ENCODE peak calls at places on chromosome 5, in nine cellular contexts. K is nephron progenitor cell; E is RWPE1; H is cardiac muscle cell; W is astrocyte of the cerebellum; R is adrenal gland; N is fibroblast of mammary gland; S is CD4-positive, alpha-beta T cell; G is pancreas. M is an unnamed sample.

GRCh38 chr5:149445739-149446369 is 66.8 kb upstream of the IL17B start:
- DNase-seq in W (peak; percentile 97), R (no peak), H (no peak), K (no peak), G (no peak), E (no peak), S (no peak), N (peak; percentile 99), M (peak; percentile 90)

GRCh38 chr5:135702191-135702590 is 123.4 kb upstream of the CXCL14 start:
- DNase-seq in K (no peak), S (no peak), R (no peak), W (no peak), E (no peak), H (no peak), G (no peak), N (no peak), M (no peak)

GRCh38 chr5:88684136-88684500 is 198.9 kb downstream of the MEF2C start:
- DNase-seq in H (no peak), N (no peak), E (no peak), W (no peak), S (no peak), R (no peak), G (no peak), K (no peak), M (no peak)

GRCh38 chr5:9244417-9244816 is 301.5 kb downstream of the SEMA5A start:
- DNase-seq in K (no peak), R (no peak), G (no peak), N (no peak), E (no peak), S (no peak), W (no peak), H (peak; percentile 15), M (no peak)

GRCh38 chr5:5062903-5063302 is 77.2 kb upstream of the ADAMTS16 start:
- DNase-seq in H (no peak), S (no peak), G (no peak), K (no peak), R (no peak), N (no peak), E (no peak), W (no peak), M (no peak)

GRCh38 chr5:137731201-137731600 is 4.7 kb downstream of the KLHL3 start:
- DNase-seq in H (no peak), R (no peak), S (no peak), G (no peak), E (no peak), K (no peak), N (peak; percentile 61), W (no peak), M (no peak)

GRCh38 chr5:6419340-6419852 is 29.3 kb upstream of the UBE2QL1 start:
- DNase-seq in R (no peak), K (no peak), E (peak; percentile 50), S (no peak), N (no peak), W (no peak), G (peak; percentile 24), H (no peak), M (peak; percentile 14)

GRCh38 chr5:166436857-166437256 is 1854.6 kb upstream of the WWC1 start:
- DNase-seq in G (no peak), S (no peak), E (peak; percentile 74), R (no peak), W (peak; percentile 78), K (no peak), H (no peak), N (peak; percentile 22), M (peak; percentile 73)

GRCh38 chr5:129664336-129664937 is 83.5 kb upstream of the MINAR2 start:
- DNase-seq in S (peak; percentile 15), E (peak; percentile 49), R (peak; percentile 66), G (peak; percentile 46), N (peak; percentile 65), K (peak; percentile 51), H (peak; percentile 41), W (peak; percentile 15), M (peak; percentile 83)

GRCh38 chr5:136132087-136132486 is 558 bp upstream of the SMAD5 start:
- DNase-seq in G (peak; percentile 25), N (no peak), K (peak; percentile 7), E (no peak), R (no peak), S (no peak), W (no peak), H (peak; percentile 15), M (no peak)

GRCh38 chr5:91219803-91220371 is 163.2 kb downstream of the ARRDC3 start:
- DNase-seq in W (peak; percentile 5), H (no peak), K (no peak), S (peak; percentile 19), G (no peak), N (peak; percentile 71), E (no peak), R (peak; percentile 29), M (peak; percentile 22)

GRCh38 chr5:133316346-133317343 is 264.8 kb downstream of the HSPA4 start:
- DNase-seq in K (peak; percentile 29), W (no peak), G (no peak), R (no peak), N (peak; percentile 14), S (no peak), E (no peak), H (peak; percentile 30), M (peak; percentile 40)

GRCh38 chr5:181190711-181191525 is 14.1 kb downstream of the TRIM7 start:
- DNase-seq in R (peak; percentile 49), K (peak; percentile 66), N (no peak), G (no peak), E (no peak), H (peak; percentile 70), W (no peak), S (no peak), M (no peak)
- TF ChIP-seq CTCF in R (no peak), K (no peak), N (no peak), G (no peak), E (peak; percentile 64), H (peak; percentile 32), W (peak; percentile 17), S (peak; percentile 26), M (peak; percentile 26)

DNA sequence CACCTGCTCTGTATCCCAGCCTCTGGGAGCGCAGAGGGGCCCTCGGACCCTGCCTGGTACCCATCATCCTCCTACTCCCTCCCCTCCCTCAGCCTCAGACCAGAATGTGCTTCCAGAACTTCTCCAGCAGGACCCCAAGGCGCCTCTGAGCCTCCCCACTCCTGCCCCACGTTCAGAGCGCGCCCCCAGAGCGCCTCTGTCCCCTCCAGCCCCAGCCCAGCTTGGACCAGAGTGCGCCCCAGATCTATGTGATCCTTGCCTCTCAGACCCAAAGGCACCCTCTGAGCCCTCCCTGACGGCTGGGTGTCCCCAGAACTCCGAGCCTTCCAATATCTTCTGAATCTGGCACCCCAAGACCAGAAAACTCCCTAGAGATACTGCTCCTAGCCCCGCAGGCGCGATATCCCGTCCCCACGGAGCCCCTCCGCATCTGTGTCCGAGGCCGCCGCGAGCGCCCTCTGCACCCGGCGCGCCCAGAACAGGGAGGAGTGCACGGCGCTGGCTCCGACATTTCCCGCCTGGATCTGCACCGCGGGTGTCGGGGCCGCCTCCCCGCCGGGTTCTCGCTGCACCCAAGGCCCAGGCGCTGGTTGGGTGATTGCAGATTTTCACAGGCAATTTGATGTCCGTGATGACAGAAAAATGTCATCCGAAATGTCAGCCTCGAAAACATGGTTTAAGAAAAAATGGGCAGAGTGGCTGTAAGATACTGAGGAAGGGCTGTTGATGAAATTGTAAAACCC is 522 bp downstream of the BHMT start:
- DNase-seq in R (no peak), H (peak; percentile 20), W (no peak), N (no peak), E (no peak), K (peak; percentile 48), G (no peak), S (no peak), M (no peak)
- TF ChIP-seq CTCF in R (no peak), H (no peak), W (no peak), N (no peak), E (no peak), K (no peak), G (no peak), S (no peak), M (no peak)

GRCh38 chr5:82105457-82105856 is 133.6 kb downstream of the ATG10 start:
- DNase-seq in K (no peak), E (no peak), S (no peak), W (no peak), G (no peak), H (no peak), R (no peak), N (peak; percentile 30), M (peak; percentile 29)

GRCh38 chr5:82106806-82107205 is 135.0 kb downstream of the ATG10 start:
- DNase-seq in N (no peak), R (no peak), K (no peak), H (no peak), E (no peak), G (no peak), S (no peak), W (no peak), M (no peak)

GRCh38 chr5:82109013-82109412 is 137.2 kb downstream of the ATG10 start:
- DNase-seq in R (no peak), W (no peak), G (no peak), S (no peak), H (no peak), E (no peak), N (no peak), K (no peak), M (no peak)

GRCh38 chr5:82106207-82106606 is 134.4 kb downstream of the ATG10 start:
- DNase-seq in W (no peak), G (no peak), K (no peak), N (peak; percentile 39), H (peak; percentile 7), R (no peak), E (no peak), S (no peak), M (peak; percentile 68)

GRCh38 chr5:82107277-82107676 is 135.5 kb downstream of the ATG10 start:
- DNase-seq in K (no peak), H (no peak), S (no peak), R (no peak), E (peak; percentile 13), G (no peak), W (peak; percentile 3), N (peak; percentile 64), M (peak; percentile 36)
- TF ChIP-seq CTCF in K (peak; percentile 29), H (peak; percentile 47), S (no peak), R (peak; percentile 25), E (peak; percentile 67), G (no peak), W (peak; percentile 46), N (peak; percentile 63), M (peak; percentile 56)

GRCh38 chr5:35440409-35440808 is 177.3 kb upstream of the SPEF2 start:
- DNase-seq in W (no peak), E (no peak), K (no peak), H (no peak), R (no peak), N (no peak), S (no peak), G (no peak), M (no peak)

GRCh38 chr5:35438288-35438687 is 179.4 kb upstream of the SPEF2 start:
- DNase-seq in N (no peak), W (no peak), K (no peak), H (no peak), G (no peak), E (no peak), S (no peak), R (no peak), M (no peak)

GRCh38 chr5:35430381-35431162 is 187.1 kb upstream of the SPEF2 start:
- DNase-seq in W (no peak), H (no peak), E (peak; percentile 8), S (no peak), G (no peak), R (no peak), K (no peak), N (no peak), M (no peak)

GRCh38 chr5:35438786-35439185 is 178.9 kb upstream of the SPEF2 start:
- DNase-seq in E (no peak), N (peak; percentile 17), K (no peak), R (no peak), G (no peak), H (no peak), S (no peak), W (no peak), M (no peak)

GRCh38 chr5:35436441-35437057 is 181.1 kb upstream of the SPEF2 start:
- DNase-seq in S (no peak), E (peak; percentile 34), K (no peak), N (peak; percentile 48), H (peak; percentile 64), W (peak; percentile 1), R (peak; percentile 18), G (peak; percentile 36), M (peak; percentile 77)
- TF ChIP-seq CTCF in S (no peak), E (peak; percentile 57), K (peak; percentile 51), N (peak; percentile 63), H (peak; percentile 62), W (peak; percentile 39), R (peak; percentile 43), G (peak; percentile 44), M (peak; percentile 68)